ENCODE peak calls at places on chromosomes 2 and 18, in ten cellular contexts. C is transverse colon, A is IMR-90, V is uterus, O is esophagus squamous epithelium, U is heart left ventricle, H is H1, T is upper lobe of left lung, L is breast epithelium, Z is thyroid gland. I is an unnamed sample. For H3K27me3, the result is how much of the 10 kb centered on the place peaks cover.

GRCh38 chr2:7593286-7593685 is 676.1 kb downstream of the RNF144A start:
- DNase-seq in C (no peak), A (no peak), V (no peak), O (no peak), U (no peak), H (no peak), T (no peak), L (no peak), Z (no peak), I (no peak)

GRCh38 chr2:165018207-165018606 is 62.9 kb upstream of the SLC38A11 start:
- DNase-seq in C (no peak), A (peak), V (no peak), O (no peak), U (no peak), H (no peak), T (no peak), L (no peak), Z (no peak), I (no peak)

GRCh38 chr18:23712445-23712844 is 23.2 kb downstream of the LAMA3 start:
- DNase-seq in C (no peak), A (no peak), V (no peak), O (no peak), U (no peak), H (no peak), T (no peak), L (no peak), Z (no peak), I (no peak)

GRCh38 chr18:12091742-12092141 is 1.9 kb upstream of the ANKRD62 start:
- DNase-seq in C (no peak), A (no peak), V (no peak), O (no peak), U (no peak), H (no peak), T (no peak), L (no peak), Z (no peak), I (no peak)

GRCh38 chr2:217331577-217332139 is 471.8 kb upstream of the TNP1 start:
- DNase-seq in C (no peak), A (peak), V (no peak), O (no peak), U (no peak), H (peak), T (peak), L (peak), Z (peak), I (no peak)

GRCh38 chr2:78928502-78928901 is 97.0 kb upstream of the REG3G start:
- DNase-seq in C (no peak), A (no peak), V (no peak), O (no peak), U (no peak), H (no peak), T (no peak), L (no peak), Z (no peak), I (no peak)

GRCh38 chr18:48126240-48126639 is 195.8 kb upstream of the SMAD2 start:
- DNase-seq in C (no peak), A (no peak), V (no peak), O (no peak), U (no peak), H (no peak), T (no peak), L (no peak), Z (peak), I (no peak)

GRCh38 chr2:200812122-200813022 is 662 bp downstream of the BZW1 start:
- DNase-seq in C (peak), A (peak), V (peak), O (peak), U (peak), H (no peak), T (peak), L (peak), Z (peak), I (peak)

GRCh38 chr2:232367591-232368233 is 10.8 kb upstream of the ALPP start:
- DNase-seq in C (no peak), A (no peak), V (no peak), O (no peak), U (no peak), H (no peak), T (no peak), L (peak), Z (no peak), I (no peak)

GRCh38 chr2:85066006-85066405 is 67.2 kb upstream of the TCF7L1 start:
- DNase-seq in C (no peak), A (no peak), V (no peak), O (no peak), U (no peak), H (no peak), T (no peak), L (no peak), Z (no peak), I (no peak)

GRCh38 chr2:28449489-28450395 is 46.1 kb upstream of the PLB1 start:
- DNase-seq in C (no peak), A (peak), V (no peak), O (no peak), U (no peak), H (no peak), T (peak), L (no peak), Z (no peak), I (no peak)

GRCh38 chr2:28906376-28906775 is 11.9 kb downstream of the WDR43 start:
- DNase-seq in C (no peak), A (peak), V (no peak), O (no peak), U (no peak), H (no peak), T (no peak), L (no peak), Z (no peak), I (no peak)

DNA sequence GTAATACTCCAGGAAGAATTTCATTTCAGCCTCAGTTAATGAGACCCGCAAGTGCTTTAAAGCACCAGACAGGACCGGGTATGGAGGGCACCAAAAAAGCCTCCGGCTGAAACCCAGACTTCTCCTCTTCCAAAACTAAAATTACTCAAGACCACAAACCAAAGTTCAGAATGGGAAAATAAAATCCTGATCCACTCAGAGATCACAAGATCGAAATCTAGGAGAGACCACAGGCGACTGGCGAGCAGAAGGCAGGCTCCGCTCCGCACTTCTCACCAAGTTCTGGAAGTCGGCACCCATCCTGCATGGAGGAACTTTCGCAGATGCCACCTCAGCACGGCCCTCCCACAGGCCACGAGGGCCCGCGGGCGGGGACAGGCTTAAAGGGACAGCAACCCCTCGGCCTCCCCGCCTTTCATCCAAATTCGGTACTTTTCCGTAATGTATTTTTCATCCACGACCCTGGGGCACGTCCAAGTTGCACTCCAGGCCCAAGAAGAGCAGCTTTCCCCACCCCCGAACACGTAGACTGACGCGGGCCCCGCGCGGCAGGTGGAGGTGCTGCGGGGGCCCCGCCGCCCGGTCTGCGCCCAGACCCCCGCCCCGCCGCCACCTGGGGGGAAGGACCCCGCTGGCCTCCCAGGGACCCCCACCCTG is 43.7 kb downstream of the HDLBP start:
- DNase-seq in C (peak), A (peak), V (peak), O (peak), U (peak), H (no peak), T (peak), L (peak), Z (peak), I (peak)
- TF ChIP-seq POLR2A in C (no peak), A (peak), V (peak), O (no peak), U (no peak), H (no peak), T (no peak), L (no peak), Z (peak), I (no peak)

DNA sequence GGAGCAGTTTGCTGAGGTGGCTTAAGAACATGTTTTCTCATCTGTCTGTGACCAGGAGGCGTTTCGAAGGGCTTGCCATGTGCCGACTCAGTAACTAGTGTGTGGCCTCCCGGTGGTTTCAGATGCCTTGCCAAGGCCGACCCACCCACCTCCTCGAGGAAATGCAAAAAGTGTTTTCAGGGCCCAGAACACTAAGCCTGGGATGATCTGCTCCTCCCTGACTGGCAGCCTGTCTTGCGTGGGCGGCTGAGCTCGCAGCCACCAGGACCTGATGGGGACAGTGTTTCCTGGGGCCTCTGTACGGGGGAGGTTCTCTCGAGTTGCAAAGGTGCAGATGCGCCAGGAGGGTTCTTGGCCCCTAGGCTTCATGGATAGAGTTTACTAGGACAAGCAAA is 85.2 kb downstream of the GLI2 start:
- DNase-seq in C (no peak), A (peak), V (peak), O (no peak), U (peak), H (no peak), T (no peak), L (no peak), Z (peak), I (no peak)
- H3K4me3 ChIP-seq in C (no peak), A (peak), V (peak), O (no peak), U (no peak), H (no peak), T (no peak), L (no peak), Z (no peak), I (no peak)

GRCh38 chr2:236162804-236163482 is 5.2 kb downstream of the GBX2 start:
- DNase-seq in C (no peak), A (no peak), V (no peak), O (no peak), U (no peak), H (no peak), T (no peak), L (no peak), Z (no peak), I (no peak)
- H3K27me3 ChIP-seq in C (half or more), A (half or more), V (half or more), O (half or more), U (half or more), H (half or more), T (under half), L (half or more), Z (under half), I (half or more)

GRCh38 chr2:230829293-230829692 is 35.4 kb upstream of the ITM2C start:
- DNase-seq in C (no peak), A (no peak), V (no peak), O (no peak), U (no peak), H (no peak), T (no peak), L (no peak), Z (no peak), I (no peak)

GRCh38 chr2:230829959-230830358 is 34.8 kb upstream of the ITM2C start:
- DNase-seq in C (no peak), A (no peak), V (no peak), O (no peak), U (no peak), H (no peak), T (no peak), L (no peak), Z (no peak), I (no peak)

GRCh38 chr2:230827774-230828271 is 36.9 kb upstream of the ITM2C start:
- DNase-seq in C (no peak), A (no peak), V (no peak), O (no peak), U (no peak), H (no peak), T (no peak), L (no peak), Z (peak), I (no peak)

GRCh38 chr2:230830428-230830827 is 34.3 kb upstream of the ITM2C start:
- DNase-seq in C (no peak), A (no peak), V (no peak), O (no peak), U (no peak), H (no peak), T (no peak), L (no peak), Z (no peak), I (no peak)

DNA sequence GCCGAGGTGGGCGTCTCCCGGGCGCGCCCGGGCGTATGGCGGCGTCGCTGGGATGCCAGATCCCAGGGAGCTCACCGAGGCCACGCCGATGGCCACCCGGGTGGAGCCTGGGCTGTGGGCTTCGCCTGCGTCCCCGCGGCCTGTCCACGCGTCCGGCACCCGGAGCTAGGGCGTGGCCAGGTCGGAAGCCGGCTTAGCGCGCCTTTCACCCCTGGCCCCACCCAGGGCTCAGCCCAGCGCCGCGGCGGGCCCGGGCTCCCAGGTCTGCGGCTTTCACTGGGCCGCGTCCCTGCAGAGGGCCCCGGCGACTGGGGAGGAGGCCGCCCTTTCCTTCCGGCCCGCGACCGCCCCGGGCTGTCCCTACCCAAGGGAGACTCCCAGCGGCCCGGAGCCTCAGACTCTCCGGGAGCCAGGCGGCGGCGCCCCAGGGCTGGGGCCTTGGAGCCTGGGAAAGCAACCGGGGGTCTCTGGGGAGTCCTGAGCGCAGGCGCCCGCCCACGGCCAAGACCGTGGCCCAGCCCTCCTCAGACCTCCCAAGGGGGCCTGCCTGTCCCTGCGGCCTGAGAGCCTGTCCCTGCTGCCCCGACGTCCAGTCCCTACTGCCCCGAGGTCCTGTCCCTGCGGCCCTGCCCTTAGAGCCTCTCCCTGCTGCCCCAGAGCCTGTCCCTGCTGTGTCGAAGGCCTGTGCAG is 36.3 kb upstream of the ITM2C start:
- DNase-seq in C (peak), A (no peak), V (no peak), O (no peak), U (peak), H (no peak), T (no peak), L (no peak), Z (no peak), I (no peak)
- TF ChIP-seq POLR2A in C (no peak), A (no peak), V (no peak), O (no peak), U (no peak), H (no peak), T (no peak), L (no peak), Z (no peak), I (no peak)

DNA sequence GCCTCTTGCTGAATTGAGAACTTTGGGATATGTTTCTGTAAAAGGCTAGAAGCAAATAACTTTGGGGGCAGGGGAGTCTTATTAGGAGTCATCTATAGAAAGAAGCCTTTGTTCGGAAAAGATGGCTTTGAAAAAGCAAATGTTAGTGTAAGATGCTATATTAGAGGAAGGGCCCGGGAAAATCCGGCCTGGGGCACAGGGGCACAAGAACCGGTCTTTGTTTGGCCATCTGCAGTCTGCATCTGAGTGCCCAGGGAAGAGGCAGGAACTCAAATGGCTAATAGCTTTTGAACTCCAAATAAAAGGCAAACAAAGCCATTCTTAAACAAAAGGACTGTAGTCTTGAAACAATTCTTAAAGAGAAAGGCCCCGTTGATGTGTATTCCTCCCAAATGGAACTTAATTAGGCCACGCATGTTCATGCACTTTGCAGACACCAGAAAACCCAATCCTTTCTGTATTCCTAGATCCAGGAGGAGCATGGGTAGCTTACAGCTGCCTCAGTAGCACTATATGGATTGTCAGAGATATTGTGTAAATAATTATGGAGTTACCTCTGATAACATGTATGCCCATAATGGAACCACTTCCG is 180.1 kb upstream of the ARL4C start:
- DNase-seq in C (no peak), A (no peak), V (no peak), O (no peak), U (no peak), H (no peak), T (no peak), L (no peak), Z (no peak), I (no peak)
- H3K4me3 ChIP-seq in C (no peak), A (no peak), V (no peak), O (no peak), U (no peak), H (no peak), T (no peak), L (no peak), Z (no peak), I (no peak)

GRCh38 chr2:175597286-175597685 is 404.8 kb downstream of the LNPK start:
- DNase-seq in C (no peak), A (no peak), V (no peak), O (no peak), U (no peak), H (no peak), T (no peak), L (no peak), Z (no peak), I (no peak)

GRCh38 chr2:175600024-175600831 is 401.8 kb downstream of the LNPK start:
- DNase-seq in C (no peak), A (no peak), V (no peak), O (no peak), U (no peak), H (no peak), T (no peak), L (no peak), Z (peak), I (no peak)

GRCh38 chr2:175605989-175606841 is 395.9 kb downstream of the LNPK start:
- DNase-seq in C (no peak), A (no peak), V (no peak), O (no peak), U (no peak), H (no peak), T (no peak), L (no peak), Z (peak), I (no peak)

GRCh38 chr2:175605599-175605988 is 396.5 kb downstream of the LNPK start:
- DNase-seq in C (no peak), A (no peak), V (no peak), O (no peak), U (no peak), H (no peak), T (no peak), L (no peak), Z (no peak), I (no peak)

GRCh38 chr2:175601969-175602368 is 400.1 kb downstream of the LNPK start:
- DNase-seq in C (no peak), A (no peak), V (no peak), O (no peak), U (no peak), H (no peak), T (no peak), L (no peak), Z (no peak), I (no peak)
- H3K27me3 ChIP-seq in C (under half), A (under half), V (under half), O (under half), U (under half), H (under half), T (under half), L (under half), Z (under half), I (under half)

GRCh38 chr2:230969673-230970015 is 26.3 kb upstream of the SPATA3 start:
- DNase-seq in C (no peak), A (no peak), V (no peak), O (no peak), U (no peak), H (no peak), T (no peak), L (no peak), Z (no peak), I (no peak)
- TF ChIP-seq POLR2A in C (no peak), A (no peak), V (no peak), O (no peak), U (no peak), H (no peak), T (no peak), L (no peak), Z (no peak), I (no peak)

GRCh38 chr2:1563943-1564342 is 150.7 kb downstream of the TPO start:
- DNase-seq in C (no peak), A (no peak), V (no peak), O (no peak), U (no peak), H (no peak), T (no peak), L (no peak), Z (no peak), I (no peak)

GRCh38 chr2:1567556-1568344 is 154.5 kb downstream of the TPO start:
- DNase-seq in C (no peak), A (no peak), V (no peak), O (no peak), U (no peak), H (no peak), T (no peak), L (no peak), Z (no peak), I (no peak)

GRCh38 chr2:1561793-1562521 is 148.7 kb downstream of the TPO start:
- DNase-seq in C (no peak), A (no peak), V (no peak), O (no peak), U (no peak), H (no peak), T (no peak), L (no peak), Z (no peak), I (no peak)

GRCh38 chr2:1563084-1563857 is 150.0 kb downstream of the TPO start:
- DNase-seq in C (no peak), A (no peak), V (no peak), O (no peak), U (no peak), H (no peak), T (no peak), L (no peak), Z (no peak), I (no peak)

DNA sequence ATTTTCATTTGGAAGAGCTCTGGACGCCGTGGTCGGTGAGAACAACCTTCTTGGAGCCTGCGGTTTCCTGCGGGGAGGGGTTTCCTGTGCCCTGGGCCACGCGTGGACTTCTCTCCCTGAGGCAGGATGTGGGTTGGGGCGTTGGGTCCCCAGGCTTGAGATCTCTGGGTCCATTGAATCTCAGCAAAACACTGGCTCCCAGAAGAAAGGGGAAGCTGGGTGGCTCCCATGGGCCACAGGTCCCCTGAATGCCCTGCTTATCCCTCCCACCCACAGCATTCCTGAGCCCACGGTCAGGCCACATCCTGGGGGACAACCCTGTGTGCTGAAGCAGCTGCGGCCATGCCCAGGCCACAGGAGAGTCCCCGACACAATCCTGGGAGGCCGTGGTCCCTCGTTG is 151.2 kb downstream of the TPO start:
- DNase-seq in C (no peak), A (no peak), V (no peak), O (no peak), U (peak), H (no peak), T (no peak), L (no peak), Z (no peak), I (no peak)
- H3K4me3 ChIP-seq in C (no peak), A (no peak), V (no peak), O (no peak), U (no peak), H (no peak), T (no peak), L (no peak), Z (no peak), I (no peak)

GRCh38 chr18:59993560-59993959 is 93.8 kb downstream of the PMAIP1 start:
- DNase-seq in C (no peak), A (no peak), V (no peak), O (no peak), U (no peak), H (no peak), T (no peak), L (no peak), Z (no peak), I (no peak)

GRCh38 chr18:59990121-59990818 is 90.5 kb downstream of the PMAIP1 start:
- DNase-seq in C (no peak), A (no peak), V (no peak), O (no peak), U (no peak), H (no peak), T (no peak), L (no peak), Z (no peak), I (no peak)

GRCh38 chr18:59996370-59996966 is 96.7 kb downstream of the PMAIP1 start:
- DNase-seq in C (peak), A (peak), V (no peak), O (no peak), U (no peak), H (no peak), T (peak), L (no peak), Z (peak), I (no peak)

GRCh38 chr18:59994357-59994756 is 94.6 kb downstream of the PMAIP1 start:
- DNase-seq in C (no peak), A (peak), V (no peak), O (no peak), U (no peak), H (no peak), T (no peak), L (no peak), Z (no peak), I (no peak)
- H3K27me3 ChIP-seq in C (under half), A (under half), V (under half), O (under half), U (under half), H (under half), T (under half), L (under half), Z (under half), I (under half)

I was measured in Peyer's patch.